ENCODE peak calls at places on chromosomes 11 and 22, in seven cellular contexts. F, V, H, N, K, L and R are unnamed samples.
A peak's percentile ranks its signal among the peaks of the same experiment; 100 is the strongest.

GRCh38 chr11:68842427-68843051 is 823 bp upstream of the CPT1A start:
- DNase-seq in H (no peak), L (no peak), V (no peak), N (no peak), K (no peak), F (no peak), R (no peak)

GRCh38 chr22:43042101-43042780 is 27.3 kb upstream of the PACSIN2 start:
- DNase-seq in L (no peak), H (no peak), F (no peak), N (no peak), V (no peak), K (no peak), R (peak; percentile 66)

GRCh38 chr11:93614111-93614784 is 47.2 kb upstream of the CEP295 start:
- DNase-seq in F (no peak), L (no peak), H (no peak), V (no peak), K (no peak), N (no peak), R (no peak)

GRCh38 chr11:107741044-107741823 is 29.4 kb upstream of the SLN start:
- DNase-seq in F (no peak), L (peak; percentile 13), N (no peak), H (no peak), K (no peak), V (peak; percentile 53), R (no peak)

GRCh38 chr11:37973926-37974325 is 1375.9 kb upstream of the RAG2 start:
- DNase-seq in H (no peak), L (no peak), K (no peak), N (no peak), V (no peak), F (no peak), R (no peak)

GRCh38 chr22:41491379-41492100 is 22.6 kb downstream of the ACO2 start:
- DNase-seq in K (no peak), F (no peak), H (no peak), N (no peak), L (no peak), V (no peak), R (no peak)

GRCh38 chr22:44712156-44712555 is 10.2 kb downstream of the PRR5 start:
- DNase-seq in N (no peak), V (no peak), F (peak; percentile 14), K (no peak), L (no peak), H (no peak), R (no peak)

GRCh38 chr11:118618115-118618990 is 10.9 kb downstream of the PHLDB1 start:
- DNase-seq in N (no peak), H (peak; percentile 94), K (no peak), F (peak; percentile 70), L (no peak), V (no peak), R (no peak)

GRCh38 chr11:120776683-120777010 is 247.3 kb upstream of the TBCEL start:
- DNase-seq in H (no peak), N (no peak), L (no peak), K (no peak), V (no peak), F (no peak), R (no peak)

GRCh38 chr22:50610581-50610980 is 10.0 kb downstream of the MAPK8IP2 start:
- DNase-seq in K (no peak), H (no peak), N (no peak), L (no peak), F (no peak), V (no peak), R (no peak)

GRCh38 chr22:23438216-23438615 is 141.9 kb downstream of the IGLL1 start:
- DNase-seq in K (no peak), V (no peak), F (no peak), N (no peak), H (peak; percentile 54), L (no peak), R (no peak)

GRCh38 chr11:105000797-105001196 is 22.2 kb downstream of the CASP5 start:
- DNase-seq in N (no peak), V (no peak), K (no peak), F (peak; percentile 14), L (peak; percentile 29), H (no peak), R (peak; percentile 9)

GRCh38 chr11:124896821-124897391 is 759 bp downstream of the ROBO4 start:
- DNase-seq in V (no peak), H (no peak), K (no peak), N (no peak), L (no peak), F (no peak), R (no peak)

GRCh38 chr22:24506802-24507438 is 11.8 kb downstream of the UPB1 start:
- DNase-seq in V (no peak), K (no peak), H (no peak), L (no peak), F (no peak), N (no peak), R (no peak)

GRCh38 chr22:50260801-50261614 is 475 bp downstream of the MAPK12 start:
- DNase-seq in L (no peak), N (no peak), K (no peak), V (peak; percentile 75), H (no peak), F (peak; percentile 54), R (peak; percentile 53)

GRCh38 chr11:31509017-31509411 is 408 bp downstream of the IMMP1L start:
- DNase-seq in V (no peak), K (no peak), F (no peak), H (no peak), N (peak; percentile 17), L (no peak), R (no peak)

GRCh38 chr11:12131943-12132789 is 21.8 kb downstream of the MICAL2 start:
- DNase-seq in K (no peak), L (no peak), F (no peak), V (no peak), H (no peak), N (no peak), R (no peak)

GRCh38 chr11:131748146-131749050 is 378.0 kb downstream of the NTM start:
- DNase-seq in N (peak; percentile 58), F (peak; percentile 30), L (peak; percentile 42), H (peak; percentile 70), K (peak; percentile 57), V (peak; percentile 76), R (peak; percentile 56)

GRCh38 chr11:102637731-102638130 is 12.6 kb upstream of the MMP20 start:
- DNase-seq in K (no peak), N (no peak), V (no peak), L (no peak), H (no peak), F (no peak), R (no peak)

GRCh38 chr22:37275134-37275533 is 7.2 kb upstream of the CYTH4 start:
- DNase-seq in H (no peak), K (no peak), V (no peak), L (no peak), N (no peak), F (no peak), R (no peak)

GRCh38 chr11:104665631-104666030 is 232.6 kb downstream of the CASP12 start:
- DNase-seq in F (no peak), K (no peak), V (no peak), L (no peak), N (no peak), H (no peak), R (no peak)

GRCh38 chr11:19191530-19192169 is 10.1 kb downstream of the CSRP3 start:
- DNase-seq in F (no peak), H (peak; percentile 64), V (peak; percentile 37), L (peak; percentile 13), N (no peak), K (peak; percentile 84), R (peak; percentile 52)

GRCh38 chr11:116454951-116455350 is 317.8 kb downstream of the BUD13 start:
- DNase-seq in K (no peak), N (no peak), H (no peak), F (no peak), L (no peak), V (no peak), R (no peak)

GRCh38 chr22:44730490-44731356 is 21.7 kb upstream of the ARHGAP8 start:
- DNase-seq in F (no peak), K (peak; percentile 42), H (no peak), L (no peak), V (no peak), N (no peak), R (no peak)

GRCh38 chr11:68549789-68550484 is 89.4 kb downstream of the PPP6R3 start:
- DNase-seq in N (no peak), F (no peak), V (no peak), H (no peak), K (no peak), L (no peak), R (no peak)

GRCh38 chr11:44944181-44944852 is 6.4 kb downstream of the TP53I11 start:
- DNase-seq in N (no peak), L (no peak), F (no peak), V (no peak), K (no peak), H (no peak), R (no peak)
- H3K4me1 ChIP-seq in N (peaks cover 53% of the 10 kb centered on the region), L (peaks cover 42% of the 10 kb centered on the region), F (peaks cover 43% of the 10 kb centered on the region), V (peaks cover 16% of the 10 kb centered on the region), K (no peaks in the 10 kb centered on the region), H (no peaks in the 10 kb centered on the region), R (peaks cover 39% of the 10 kb centered on the region)

GRCh38 chr22:46052331-46052771 is 75.4 kb upstream of the WNT7B start:
- DNase-seq in L (peak; percentile 14), N (no peak), K (peak; percentile 51), V (no peak), H (no peak), F (no peak), R (peak; percentile 19)
- H3K4me1 ChIP-seq in L (peaks cover 69% of the 10 kb centered on the region), N (no peaks in the 10 kb centered on the region), K (peaks cover 28% of the 10 kb centered on the region), V (no peaks in the 10 kb centered on the region), H (no peaks in the 10 kb centered on the region), F (peaks cover 58% of the 10 kb centered on the region), R (peaks cover 90% of the 10 kb centered on the region)

GRCh38 chr11:75159081-75159953 is 8.4 kb downstream of the SLCO2B1 start:
- DNase-seq in F (no peak), K (peak; percentile 88), H (no peak), L (peak; percentile 79), V (no peak), N (no peak), R (peak; percentile 79)
- H3K4me1 ChIP-seq in F (peaks cover 42% of the 10 kb centered on the region), K (peaks cover 77% of the 10 kb centered on the region), H (no peaks in the 10 kb centered on the region), L (peaks cover 77% of the 10 kb centered on the region), V (no peaks in the 10 kb centered on the region), N (peaks cover 5% of the 10 kb centered on the region), R (peaks cover 72% of the 10 kb centered on the region)

GRCh38 chr22:29204617-29205183 is 996 bp upstream of the EMID1 start:
- DNase-seq in K (no peak), L (no peak), N (no peak), V (no peak), H (no peak), F (no peak), R (no peak)

GRCh38 chr22:29203456-29203855 is 2.2 kb upstream of the EMID1 start:
- DNase-seq in F (no peak), N (no peak), L (no peak), V (no peak), K (no peak), H (no peak), R (no peak)

GRCh38 chr22:29202231-29203192 is 3.2 kb upstream of the EMID1 start:
- DNase-seq in N (no peak), V (no peak), F (peak; percentile 70), K (peak; percentile 62), L (peak; percentile 59), H (no peak), R (peak; percentile 25)

GRCh38 chr22:29205260-29205597 is 467 bp upstream of the EMID1 start:
- DNase-seq in K (no peak), N (no peak), L (no peak), H (no peak), F (no peak), V (no peak), R (peak; percentile 39)

DNA sequence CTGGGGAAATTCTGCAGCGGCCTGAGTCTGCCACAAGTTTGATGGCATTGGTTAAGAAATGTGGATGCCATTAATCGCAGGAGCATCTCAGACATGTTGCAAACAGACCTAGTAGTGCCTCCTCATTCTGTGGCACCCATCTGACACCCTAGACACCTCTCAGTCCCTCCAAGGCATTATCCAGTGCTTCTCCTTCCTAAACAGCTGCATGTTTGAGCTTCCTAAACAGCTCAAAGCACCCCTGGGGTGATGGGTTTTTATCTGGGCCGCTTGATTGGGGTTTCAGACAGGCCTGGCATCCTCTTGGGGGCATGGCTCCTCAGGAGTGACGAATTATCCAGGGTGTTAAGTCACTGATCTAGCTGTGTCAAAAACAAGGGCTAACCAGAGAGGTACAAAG is 1.8 kb upstream of the EMID1 start:
- DNase-seq in N (no peak), L (no peak), H (no peak), K (no peak), F (no peak), V (no peak), R (no peak)
- H3K4me1 ChIP-seq in N (peaks cover 16% of the 10 kb centered on the region), L (peaks cover 25% of the 10 kb centered on the region), H (no peaks in the 10 kb centered on the region), K (peaks cover 3% of the 10 kb centered on the region), F (peaks cover 12% of the 10 kb centered on the region), V (no peaks in the 10 kb centered on the region), R (peaks cover 22% of the 10 kb centered on the region)